ENCODE peak calls at places on chromosome 4, in five cellular contexts. I, T, L, J and B are unnamed samples.

GRCh38 chr4:56296449-56296990 is 90.8 kb downstream of the AASDH start:
- DNase-seq in J (no peak), L (no peak), I (no peak), T (no peak), B (no peak)

GRCh38 chr4:149738156-149738555 is 77.5 kb downstream of the IQCM start:
- DNase-seq in T (no peak), L (no peak), J (no peak), I (no peak), B (no peak)

GRCh38 chr4:117664706-117665444 is 369.4 kb upstream of the NDST3 start:
- DNase-seq in J (no peak), I (no peak), T (no peak), L (no peak), B (no peak)

GRCh38 chr4:128565054-128565453 is 244.4 kb upstream of the JADE1 start:
- DNase-seq in I (no peak), L (no peak), T (no peak), J (no peak), B (no peak)

GRCh38 chr4:98993419-98994071 is 2.0 kb upstream of the METAP1 start:
- DNase-seq in T (no peak), L (no peak), J (no peak), I (no peak), B (no peak)

GRCh38 chr4:182562350-182562749 is 319.1 kb downstream of the TENM3 start:
- DNase-seq in J (no peak), L (no peak), T (no peak), I (no peak), B (no peak)

GRCh38 chr4:26073886-26074560 is 160.0 kb downstream of the SMIM20 start:
- DNase-seq in L (no peak), J (no peak), T (no peak), I (peak), B (no peak)

GRCh38 chr4:96035727-96036126 is 195.8 kb downstream of the PDHA2 start:
- DNase-seq in T (no peak), I (no peak), L (peak), J (no peak), B (no peak)

GRCh38 chr4:138035781-138036258 is 206.3 kb downstream of the SLC7A11 start:
- DNase-seq in J (peak), I (no peak), L (no peak), T (no peak), B (no peak)

GRCh38 chr4:89119166-89119565 is 7.8 kb downstream of the TIGD2 start:
- DNase-seq in T (no peak), I (no peak), L (no peak), J (no peak), B (no peak)

GRCh38 chr4:127558489-127559407 is 74.0 kb upstream of the INTU start:
- DNase-seq in J (no peak), I (no peak), T (no peak), L (no peak), B (no peak)

GRCh38 chr4:67327245-67327860 is 217.9 kb downstream of the CENPC start:
- DNase-seq in T (peak), I (peak), L (peak), J (peak), B (peak)

GRCh38 chr4:73868206-73869129 is 725 bp upstream of the CXCL1 start:
- DNase-seq in L (no peak), T (no peak), J (no peak), I (no peak), B (no peak)

GRCh38 chr4:87911252-87911774 is 64.2 kb upstream of the SPP1 start:
- DNase-seq in T (no peak), I (no peak), J (peak), L (no peak), B (no peak)

GRCh38 chr4:182155806-182156205 is 87.4 kb upstream of the TENM3 start:
- DNase-seq in I (no peak), T (no peak), J (no peak), L (no peak), B (no peak)

GRCh38 chr4:39812500-39812899 is 114.6 kb downstream of the UBE2K start:
- DNase-seq in L (no peak), T (no peak), I (peak), J (no peak), B (no peak)

GRCh38 chr4:151460434-151460833 is 51.5 kb downstream of the FHIP1A start:
- DNase-seq in L (no peak), J (no peak), T (no peak), I (no peak), B (no peak)

GRCh38 chr4:8026455-8026854 is 86.8 kb upstream of the AFAP1 start:
- DNase-seq in J (no peak), T (no peak), I (no peak), L (no peak), B (no peak)